ENCODE peak calls at places on chromosomes 7 and 10, in six cellular contexts. V is CD8-positive, alpha-beta T cell; H is iPS DF 6.9; F is testis; X is tibial nerve; N is transverse colon. S is an unnamed sample. For H3K4me1 and H3K27me3, the result is how much of the 10 kb centered on the place peaks cover.

GRCh38 chr7:12765431-12766100 is 78.1 kb downstream of the ARL4A start:
- DNase-seq in V (no peak), H (no peak), F (no peak), X (no peak), N (no peak), S (peak)

GRCh38 chr7:11533229-11533820 is 298.7 kb downstream of the THSD7A start:
- DNase-seq in V (no peak), H (no peak), F (no peak), X (no peak), N (no peak), S (no peak)

GRCh38 chr7:117682681-117683385 is 190.4 kb downstream of the CTTNBP2 start:
- DNase-seq in V (no peak), H (no peak), F (no peak), X (no peak), N (peak), S (no peak)

GRCh38 chr7:111112439-111112838 is 21.5 kb downstream of the LRRN3 start:
- DNase-seq in V (no peak), H (no peak), F (no peak), X (no peak), N (no peak), S (no peak)

GRCh38 chr10:23081891-23082290 is 13.5 kb upstream of the MSRB2 start:
- DNase-seq in V (no peak), H (no peak), F (no peak), X (no peak), N (no peak), S (peak)

GRCh38 chr10:14822879-14823755 is 14.7 kb downstream of the CDNF start:
- DNase-seq in V (peak), H (no peak), F (peak), X (peak), N (peak), S (peak)

GRCh38 chr7:6643915-6644625 is 7.0 kb downstream of the ZNF316 start:
- DNase-seq in V (no peak), H (no peak), F (no peak), X (no peak), N (no peak), S (no peak)

GRCh38 chr10:117266812-117267211 is 25.9 kb downstream of the SLC18A2 start:
- DNase-seq in V (no peak), H (no peak), F (no peak), X (no peak), N (no peak), S (no peak)

GRCh38 chr7:41052736-41053135 is 650.2 kb downstream of the INHBA start:
- DNase-seq in V (no peak), H (no peak), F (no peak), X (no peak), N (no peak), S (no peak)

GRCh38 chr7:30936650-30937245 is 25.1 kb downstream of the AQP1 start:
- DNase-seq in V (no peak), H (no peak), F (no peak), X (no peak), N (no peak), S (peak)

DNA sequence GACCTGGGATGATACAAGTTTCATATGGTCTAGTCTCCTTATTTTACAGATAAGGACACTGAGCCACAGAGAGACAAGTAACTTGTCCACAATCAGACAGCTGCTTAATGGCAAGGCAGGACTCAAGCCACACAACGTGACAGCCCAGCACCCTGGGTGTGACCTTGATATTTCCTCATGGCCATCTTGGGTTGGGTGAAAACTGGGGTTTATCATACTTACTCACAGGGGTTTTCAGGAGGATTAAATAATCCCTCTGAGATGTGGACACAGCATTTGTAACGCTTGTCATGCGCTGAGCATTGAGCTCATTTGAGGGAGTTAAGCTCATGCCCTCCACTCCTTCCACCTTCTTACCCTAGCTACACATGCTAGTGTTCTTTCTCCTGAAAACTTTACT is 58.0 kb downstream of the ABLIM1 start:
- DNase-seq in V (no peak), H (no peak), F (no peak), X (no peak), N (no peak), S (peak)
- H3K4me1 ChIP-seq in V (under half), H (under half), F (under half), X (under half), N (under half), S (under half)

DNA sequence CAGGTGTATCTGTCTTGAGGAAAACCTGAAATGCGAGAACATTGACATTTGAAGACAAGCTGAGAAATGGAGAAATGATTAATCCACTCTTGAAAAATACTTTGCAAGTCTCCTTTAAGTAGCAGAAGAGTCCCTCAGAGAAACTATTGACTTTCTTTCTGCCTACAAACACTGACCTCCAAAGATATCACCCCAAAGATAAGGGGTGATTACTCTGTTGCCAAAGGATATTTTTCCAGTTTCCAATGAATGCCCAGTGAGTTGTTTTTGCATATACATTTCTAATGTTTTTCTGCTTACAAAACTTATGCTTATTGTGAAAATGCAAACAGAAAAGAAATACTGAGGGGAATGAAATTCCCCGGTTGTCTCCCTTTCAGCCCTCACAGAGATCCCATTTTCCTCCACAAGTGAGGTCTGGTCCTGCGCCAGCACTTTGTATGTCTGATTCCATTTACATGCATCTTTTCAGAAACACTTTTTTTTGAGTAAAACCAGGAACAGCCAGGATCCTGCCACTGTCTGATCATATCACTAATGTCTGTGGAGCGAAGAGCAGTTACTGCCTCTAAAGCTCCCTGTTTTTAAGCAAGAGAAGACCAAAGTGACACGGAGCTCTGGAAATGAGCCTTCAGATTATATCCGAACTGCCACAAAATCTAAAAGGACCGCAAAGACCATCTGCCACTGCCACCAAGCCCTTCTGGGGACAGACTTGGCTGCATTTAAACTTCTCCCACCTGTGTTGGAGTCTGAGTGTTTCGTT is 82.9 kb upstream of the PDCD4 start:
- DNase-seq in V (no peak), H (no peak), F (no peak), X (no peak), N (no peak), S (no peak)
- H3K27ac ChIP-seq in V (no peak), H (no peak), F (no peak), X (no peak), N (no peak), S (no peak)

GRCh38 chr10:71150811-71151210 is 61.6 kb upstream of the UNC5B start:
- DNase-seq in V (no peak), H (no peak), F (no peak), X (no peak), N (no peak), S (peak)
- H3K27me3 ChIP-seq in V (under half), H (under half), F (under half), X (under half), N (under half), S (under half)

GRCh38 chr7:36128448-36129047 is 24.5 kb upstream of the EEPD1 start:
- DNase-seq in V (no peak), H (no peak), F (peak), X (peak), N (peak), S (peak)
- H3K4me1 ChIP-seq in V (under half), H (under half), F (under half), X (under half), N (under half), S (under half)

GRCh38 chr7:106660862-106661720 is at the start of gene CCDC71L:
- DNase-seq in V (peak), H (peak), F (peak), X (peak), N (peak), S (peak)
- H3K27ac ChIP-seq in V (peak), H (no peak), F (peak), X (peak), N (peak), S (peak)